ENCODE peak calls at places on chromosomes 12 and 14, in five cellular contexts. A is LoVo, O is ovary, Y is pulmonary artery endothelial cell, G is NCI-H2081. U is an unnamed sample.

GRCh38 chr12:75892779-75893408 is 138.7 kb downstream of the PHLDA1 start:
- DNase-seq in A (peak; percentile 81), O (no peak), Y (no peak), G (no peak), U (no peak)

GRCh38 chr14:44316647-44317432 is 190.2 kb downstream of the FSCB start:
- DNase-seq in A (peak; percentile 81), O (no peak), Y (peak; percentile 4), G (peak; percentile 37), U (peak; percentile 73)

GRCh38 chr14:104169005-104169764 is 30.8 kb downstream of the KIF26A start:
- DNase-seq in A (no peak), O (no peak), Y (no peak), G (no peak), U (no peak)

GRCh38 chr14:68695326-68695768 is 97.5 kb downstream of the ZFP36L1 start:
- DNase-seq in A (peak; percentile 65), O (peak; percentile 55), Y (peak; percentile 91), G (no peak), U (peak; percentile 82)

GRCh38 chr14:77965919-77966435 is 166.1 kb downstream of the ADCK1 start:
- DNase-seq in A (no peak), O (no peak), Y (no peak), G (no peak), U (peak; percentile 91)

GRCh38 chr14:58722433-58722832 is 84.7 kb downstream of the DACT1 start:
- DNase-seq in A (no peak), O (no peak), Y (no peak), G (no peak), U (no peak)

GRCh38 chr12:92955997-92956663 is 27.0 kb upstream of the EEA1 start:
- DNase-seq in A (no peak), O (no peak), Y (peak; percentile 45), G (no peak), U (no peak)

GRCh38 chr12:1630081-1630826 is 1.2 kb downstream of the WNT5B start:
- DNase-seq in A (peak; percentile 71), O (peak; percentile 47), Y (no peak), G (peak; percentile 64), U (peak; percentile 30)

GRCh38 chr12:122844366-122844971 is 9.2 kb downstream of the HIP1R start:
- DNase-seq in A (no peak), O (no peak), Y (no peak), G (no peak), U (no peak)

GRCh38 chr14:74048291-74048690 is 29.1 kb downstream of the BBOF1 start:
- DNase-seq in A (no peak), O (no peak), Y (no peak), G (no peak), U (peak; percentile 63)

GRCh38 chr14:81303258-81303935 is 82.6 kb upstream of the GTF2A1 start:
- DNase-seq in A (peak; percentile 93), O (no peak), Y (no peak), G (peak; percentile 74), U (peak; percentile 88)

U was measured in Caki2.